ENCODE peak calls at places on chromosome 10, in seven cellular contexts. P, O, G, I, B, F and H are unnamed samples. For H3K4me1, the result is how much of the 10 kb centered on the place peaks cover.

GRCh38 chr10:125985557-125986246 is 89.3 kb downstream of the FANK1 start:
- DNase-seq in O (no peak), B (no peak), I (no peak), F (no peak), P (no peak), G (no peak), H (no peak)

GRCh38 chr10:112658900-112659328 is 211.9 kb downstream of the VTI1A start:
- DNase-seq in G (no peak), I (no peak), P (no peak), F (no peak), B (no peak), O (no peak), H (peak)

GRCh38 chr10:30581779-30582380 is 47.7 kb downstream of the LYZL2 start:
- DNase-seq in P (no peak), O (no peak), F (peak), B (no peak), I (peak), G (peak), H (peak)

GRCh38 chr10:23065549-23065948 is 29.8 kb upstream of the MSRB2 start:
- DNase-seq in F (peak), G (peak), P (peak), O (peak), B (peak), I (peak), H (peak)

GRCh38 chr10:124745678-124746077 is 1.5 kb upstream of the FAM53B start:
- DNase-seq in O (no peak), F (no peak), I (no peak), B (no peak), P (no peak), G (peak), H (peak)

GRCh38 chr10:120684211-120684610 is 167.0 kb upstream of the WDR11 start:
- DNase-seq in P (no peak), F (no peak), I (no peak), G (peak), O (no peak), B (no peak), H (no peak)

GRCh38 chr10:16756561-16757221 is 60.5 kb downstream of the RSU1 start:
- DNase-seq in P (no peak), G (no peak), O (no peak), F (no peak), I (no peak), B (no peak), H (peak)

GRCh38 chr10:104333037-104333727 is 5.1 kb downstream of the ITPRIP start:
- DNase-seq in F (no peak), O (no peak), G (no peak), I (no peak), P (no peak), B (peak), H (no peak)

GRCh38 chr10:124917168-124917938 is 24.6 kb upstream of the ZRANB1 start:
- DNase-seq in B (peak), G (peak), O (peak), P (peak), F (peak), I (peak), H (peak)

GRCh38 chr10:132855889-132856288 is 69.9 kb upstream of the NKX6-2 start:
- DNase-seq in I (no peak), B (no peak), O (peak), F (peak), P (no peak), G (no peak), H (no peak)

GRCh38 chr10:75956624-75957023 is 525.2 kb downstream of the LRMDA start:
- DNase-seq in G (no peak), I (no peak), P (no peak), O (no peak), B (no peak), F (no peak), H (no peak)

GRCh38 chr10:95261926-95262325 is 28.9 kb downstream of the PDLIM1 start:
- DNase-seq in F (no peak), O (no peak), P (no peak), B (no peak), G (no peak), I (no peak), H (no peak)
- H3K4me1 ChIP-seq in F (under half), O (under half), P (under half), B (under half), G (under half), I (under half), H (under half)

DNA sequence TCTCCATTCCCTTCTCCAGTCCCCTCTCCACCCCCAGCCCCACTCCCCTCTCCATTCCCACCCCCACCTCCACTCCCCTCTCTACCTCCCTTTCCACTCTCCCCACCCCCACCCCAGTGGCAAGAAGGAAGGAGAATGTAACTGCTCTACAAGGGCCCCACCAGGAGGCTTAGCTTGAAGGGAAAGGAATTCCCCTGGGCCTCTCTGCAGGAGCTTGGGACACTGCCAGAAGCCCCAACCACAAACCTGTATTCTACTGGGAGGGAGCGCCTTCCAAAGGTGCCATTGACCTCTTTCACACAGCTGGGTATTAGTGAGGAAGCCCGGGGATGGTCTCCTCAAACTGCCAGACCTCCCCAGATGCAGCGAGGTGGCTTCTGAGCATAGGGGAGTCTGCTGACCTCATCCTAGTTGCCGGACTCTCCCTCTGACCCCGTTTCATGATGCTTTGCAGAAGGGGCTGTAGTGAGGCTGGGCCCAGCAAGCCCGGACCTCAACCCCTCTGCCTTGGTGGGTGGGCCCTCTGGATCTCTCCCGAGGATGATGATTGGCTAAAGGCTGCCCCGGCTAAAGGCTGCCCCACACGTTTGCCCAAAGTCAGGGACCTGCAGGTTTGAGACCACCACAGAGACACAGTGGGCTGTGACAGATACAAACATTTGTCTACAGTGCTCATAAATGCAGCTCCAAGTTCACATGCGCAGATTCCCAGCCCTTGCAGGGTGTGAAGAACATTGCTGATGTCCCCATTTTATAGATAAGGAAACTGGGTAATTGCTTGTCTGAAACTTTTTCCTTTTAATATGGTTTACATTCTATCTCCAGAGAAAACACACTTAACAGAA is 2.9 kb downstream of the DEPP1 start:
- DNase-seq in P (peak), F (peak), I (peak), O (peak), G (peak), B (no peak), H (peak)
- H3K4me1 ChIP-seq in P (under half), F (half or more), I (half or more), O (half or more), G (under half), B (under half), H (half or more)

DNA sequence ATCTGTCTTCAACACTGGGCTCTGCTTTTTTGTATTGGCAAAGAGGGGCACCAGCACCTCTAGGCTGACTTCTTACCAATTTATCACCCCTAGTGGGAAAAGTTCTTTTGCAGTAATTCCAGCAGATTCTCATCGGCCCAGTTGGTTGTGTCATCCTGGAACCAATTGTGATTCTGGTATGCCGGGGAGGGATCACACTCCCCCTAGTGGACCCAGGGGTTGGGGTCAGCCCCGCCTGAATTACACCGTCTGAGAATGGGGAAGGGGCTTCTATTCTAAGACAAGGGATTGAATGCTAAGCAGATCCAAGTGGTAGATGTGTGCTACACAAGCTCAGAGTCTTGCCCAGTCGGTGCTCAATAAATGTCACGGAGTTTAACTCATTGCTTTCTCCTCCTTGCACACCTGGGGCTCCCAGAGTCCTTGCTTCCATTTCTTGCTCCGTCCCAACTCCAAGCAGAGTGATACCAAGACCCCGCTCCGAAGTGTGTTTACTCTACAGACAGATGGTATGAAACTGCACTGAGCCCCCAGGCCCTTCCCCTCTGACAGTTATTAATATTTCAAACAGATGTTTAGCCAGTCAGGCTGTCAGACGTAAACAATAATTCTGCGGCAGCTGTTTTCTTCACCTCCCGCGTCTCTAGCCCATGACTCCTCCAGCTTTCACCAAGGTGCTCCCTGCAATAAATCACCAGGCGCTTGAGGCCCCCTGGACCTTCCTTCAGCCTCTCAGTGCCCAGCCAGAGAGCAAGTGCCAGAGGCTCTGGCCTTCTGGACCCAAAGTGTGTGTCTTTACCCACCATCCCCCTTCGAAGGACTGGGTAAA is 71.8 kb downstream of the C10orf105 start:
- DNase-seq in I (no peak), B (no peak), O (no peak), G (no peak), P (peak), F (no peak), H (no peak)
- H3K4me1 ChIP-seq in I (under half), B (under half), O (under half), G (under half), P (under half), F (under half), H (under half)

GRCh38 chr10:61760943-61761824 is 98.5 kb downstream of the CABCOCO1 start:
- DNase-seq in P (no peak), F (peak), B (no peak), O (no peak), I (no peak), G (peak), H (peak)
- H3K4me1 ChIP-seq in P (under half), F (under half), B (under half), O (under half), I (under half), G (under half), H (under half)

GRCh38 chr10:93071177-93071472 is 2.6 kb upstream of the CYP26A1 start:
- DNase-seq in P (no peak), F (no peak), B (no peak), O (peak), I (no peak), G (no peak), H (no peak)
- H3K4me1 ChIP-seq in P (under half), F (under half), B (under half), O (under half), I (under half), G (under half), H (under half)